ENCODE peak calls at places on chromosome 5, in nine cellular contexts. P is T-cell, I is HEK293T, Z is GDM1, L is activated T-cell treated with anti-CD3 and anti-CD28 coated beads for 1 hour, D is H7, U is heart right ventricle, A is GM23338, R is midbrain. X is an unnamed sample.

GRCh38 chr5:72030237-72030636 is 77.0 kb upstream of the MAP1B start:
- DNase-seq in P (no peak), I (no peak), Z (no peak), L (no peak), D (no peak), U (no peak), A (no peak), R (no peak), X (no peak)

GRCh38 chr5:52776116-52776515 is 11.6 kb upstream of the ITGA1 start:
- DNase-seq in P (peak), I (no peak), Z (no peak), L (no peak), D (no peak), U (no peak), A (no peak), R (no peak), X (no peak)

GRCh38 chr5:111502976-111503375 is 9.4 kb downstream of the STARD4 start:
- DNase-seq in P (no peak), I (no peak), Z (no peak), L (no peak), D (no peak), U (no peak), A (no peak), R (no peak), X (no peak)

GRCh38 chr5:37005946-37006540 is 129.5 kb downstream of the NIPBL start:
- DNase-seq in P (no peak), I (peak), Z (peak), L (no peak), D (peak), U (no peak), A (peak), R (peak), X (peak)

GRCh38 chr5:169871816-169872215 is 108.5 kb downstream of the INSYN2B start:
- DNase-seq in P (no peak), I (no peak), Z (no peak), L (no peak), D (no peak), U (no peak), A (no peak), R (no peak), X (no peak)

GRCh38 chr5:174828786-174829510 is 104.6 kb downstream of the MSX2 start:
- DNase-seq in P (no peak), I (no peak), Z (no peak), L (no peak), D (no peak), U (no peak), A (no peak), R (no peak), X (no peak)

GRCh38 chr5:95809414-95809960 is 13.0 kb downstream of the GLRX start:
- DNase-seq in P (no peak), I (no peak), Z (no peak), L (no peak), D (no peak), U (peak), A (no peak), R (peak), X (no peak)

GRCh38 chr5:137152616-137153015 is 346.5 kb downstream of the SPOCK1 start:
- DNase-seq in P (no peak), I (no peak), Z (no peak), L (no peak), D (no peak), U (no peak), A (no peak), R (no peak), X (peak)

GRCh38 chr5:81837667-81838306 is 86.9 kb upstream of the SSBP2 start:
- DNase-seq in P (no peak), I (no peak), Z (no peak), L (no peak), D (no peak), U (no peak), A (peak), R (no peak), X (no peak)

GRCh38 chr5:131209506-131210191 is 38.9 kb downstream of the LYRM7 start:
- DNase-seq in P (peak), I (no peak), Z (peak), L (peak), D (no peak), U (no peak), A (peak), R (no peak), X (peak)

GRCh38 chr5:97658116-97658900 is 475.3 kb upstream of the RIOK2 start:
- DNase-seq in P (no peak), I (no peak), Z (no peak), L (no peak), D (no peak), U (no peak), A (no peak), R (no peak), X (no peak)

GRCh38 chr5:133957080-133957479 is 11.3 kb downstream of the C5orf15 start:
- DNase-seq in P (no peak), I (no peak), Z (no peak), L (no peak), D (no peak), U (no peak), A (no peak), R (no peak), X (no peak)

GRCh38 chr5:139829471-139829870 is 33.9 kb downstream of the PSD2 start:
- DNase-seq in P (no peak), I (no peak), Z (no peak), L (no peak), D (no peak), U (no peak), A (no peak), R (no peak), X (no peak)

GRCh38 chr5:50751064-50751657 is 84.7 kb downstream of the PARP8 start:
- DNase-seq in P (peak), I (peak), Z (peak), L (no peak), D (peak), U (no peak), A (peak), R (peak), X (peak)

GRCh38 chr5:91928751-91929521 is 545.8 kb upstream of the ARRDC3 start:
- DNase-seq in P (no peak), I (peak), Z (no peak), L (no peak), D (peak), U (no peak), A (peak), R (peak), X (peak)

GRCh38 chr5:113336975-113337374 is 97.8 kb downstream of the TSSK1B start:
- DNase-seq in P (no peak), I (peak), Z (peak), L (no peak), D (peak), U (peak), A (peak), R (peak), X (peak)

GRCh38 chr5:32778403-32778802 is 67.3 kb downstream of the NPR3 start:
- DNase-seq in P (no peak), I (no peak), Z (no peak), L (no peak), D (no peak), U (no peak), A (no peak), R (no peak), X (no peak)

GRCh38 chr5:58491216-58491892 is at the start of gene GAPT:
- DNase-seq in P (no peak), I (no peak), Z (peak), L (no peak), D (no peak), U (no peak), A (no peak), R (no peak), X (no peak)

GRCh38 chr5:28165116-28165515 is 1126.7 kb upstream of the CDH9 start:
- DNase-seq in P (no peak), I (no peak), Z (no peak), L (no peak), D (no peak), U (no peak), A (no peak), R (no peak), X (no peak)

GRCh38 chr5:173139631-173140030 is 4.7 kb upstream of the BNIP1 start:
- DNase-seq in P (no peak), I (no peak), Z (no peak), L (no peak), D (no peak), U (no peak), A (peak), R (no peak), X (no peak)

GRCh38 chr5:171714286-171714685 is 71.3 kb upstream of the SMIM23 start:
- DNase-seq in P (no peak), I (no peak), Z (no peak), L (no peak), D (no peak), U (no peak), A (no peak), R (no peak), X (no peak)

GRCh38 chr5:130885027-130885426 is 280.0 kb downstream of the HINT1 start:
- DNase-seq in P (no peak), I (no peak), Z (no peak), L (no peak), D (no peak), U (no peak), A (no peak), R (no peak), X (no peak)

GRCh38 chr5:75167345-75167744 is 69.3 kb downstream of the ANKRD31 start:
- DNase-seq in P (no peak), I (peak), Z (no peak), L (no peak), D (peak), U (no peak), A (peak), R (no peak), X (peak)

GRCh38 chr5:28917631-28918030 is 1879.2 kb upstream of the CDH9 start:
- DNase-seq in P (no peak), I (no peak), Z (no peak), L (no peak), D (no peak), U (no peak), A (no peak), R (no peak), X (no peak)

GRCh38 chr5:153641183-153641688 is 150.8 kb downstream of the GRIA1 start:
- DNase-seq in P (no peak), I (no peak), Z (no peak), L (no peak), D (no peak), U (no peak), A (no peak), R (no peak), X (peak)

GRCh38 chr5:84292788-84293653 is 91.7 kb downstream of the EDIL3 start:
- DNase-seq in P (no peak), I (no peak), Z (no peak), L (no peak), D (no peak), U (no peak), A (peak), R (no peak), X (no peak)

GRCh38 chr5:1728846-1729245 is 70.8 kb downstream of the MRPL36 start:
- DNase-seq in P (no peak), I (no peak), Z (no peak), L (no peak), D (peak), U (no peak), A (no peak), R (no peak), X (no peak)

GRCh38 chr5:135930029-135930948 is 24.5 kb downstream of the LECT2 start:
- DNase-seq in P (no peak), I (peak), Z (no peak), L (no peak), D (peak), U (peak), A (peak), R (no peak), X (peak)

GRCh38 chr5:170286532-170286931 is 11.0 kb downstream of the LCP2 start:
- DNase-seq in P (no peak), I (no peak), Z (no peak), L (no peak), D (peak), U (no peak), A (peak), R (no peak), X (no peak)

GRCh38 chr5:145797336-145797735 is 37.8 kb downstream of the PRELID2 start:
- DNase-seq in P (no peak), I (no peak), Z (no peak), L (no peak), D (no peak), U (no peak), A (peak), R (no peak), X (no peak)

GRCh38 chr5:181160144-181160754 is 12.9 kb downstream of the OR2V2 start:
- DNase-seq in P (peak), I (peak), Z (no peak), L (peak), D (peak), U (peak), A (peak), R (no peak), X (peak)

GRCh38 chr5:159908201-159908940 is 7.9 kb upstream of the ADRA1B start:
- DNase-seq in P (no peak), I (no peak), Z (no peak), L (no peak), D (no peak), U (no peak), A (peak), R (no peak), X (no peak)

GRCh38 chr5:154753792-154754191 is 1.4 kb upstream of the LARP1 start:
- DNase-seq in P (no peak), I (peak), Z (no peak), L (no peak), D (no peak), U (peak), A (no peak), R (peak), X (peak)

X was measured in NCI-H82.